ENCODE peak calls at places on chromosomes 13 and 19, in five cellular contexts. Y, T, D, H and N are unnamed samples.

GRCh38 chr13:36096411-36097184 is 34.6 kb downstream of the DCLK1 start:
- DNase-seq in Y (no peak), T (no peak), D (no peak), H (no peak), N (no peak)

GRCh38 chr13:77330009-77330471 is 3.1 kb upstream of the MYCBP2 start:
- DNase-seq in Y (no peak), T (no peak), D (no peak), H (no peak), N (no peak)

GRCh38 chr13:86831084-86831483 is 840.1 kb upstream of the SLITRK5 start:
- DNase-seq in Y (no peak), T (no peak), D (no peak), H (no peak), N (no peak)

GRCh38 chr13:31160857-31161582 is 684 bp downstream of the HSPH1 start:
- DNase-seq in Y (peak), T (peak), D (no peak), H (peak), N (no peak)

GRCh38 chr19:50562329-50562728 is 5.9 kb downstream of the LRRC4B start:
- DNase-seq in Y (no peak), T (no peak), D (no peak), H (no peak), N (no peak)

GRCh38 chr19:16654151-16654550 is 5.8 kb downstream of the SMIM7 start:
- DNase-seq in Y (no peak), T (peak), D (no peak), H (no peak), N (no peak)

GRCh38 chr13:40445557-40445990 is 220.9 kb downstream of the FOXO1 start:
- DNase-seq in Y (no peak), T (no peak), D (peak), H (no peak), N (no peak)

GRCh38 chr19:2476451-2477140 is 669 bp downstream of the GADD45B start:
- DNase-seq in Y (no peak), T (peak), D (no peak), H (no peak), N (no peak)

GRCh38 chr19:52602931-52603330 is 32.8 kb downstream of the ZNF701 start:
- DNase-seq in Y (no peak), T (no peak), D (no peak), H (no peak), N (no peak)

GRCh38 chr19:48354332-48354992 is 9.3 kb downstream of the TMEM143 start:
- DNase-seq in Y (no peak), T (peak), D (no peak), H (peak), N (peak)

GRCh38 chr19:1164684-1165531 is 9.2 kb downstream of the SBNO2 start:
- DNase-seq in Y (no peak), T (no peak), D (no peak), H (no peak), N (no peak)

GRCh38 chr19:35346193-35347052 is 1.3 kb upstream of the FFAR1 start:
- DNase-seq in Y (no peak), T (no peak), D (no peak), H (no peak), N (no peak)

GRCh38 chr13:47858678-47859050 is 142.4 kb downstream of the SUCLA2 start:
- DNase-seq in Y (no peak), T (no peak), D (peak), H (no peak), N (no peak)

GRCh38 chr13:113400621-113401451 is 36.9 kb upstream of the GRTP1 start:
- DNase-seq in Y (no peak), T (no peak), D (no peak), H (no peak), N (no peak)

GRCh38 chr19:38862321-38863059 is 12.7 kb upstream of the HNRNPL start:
- DNase-seq in Y (no peak), T (no peak), D (no peak), H (peak), N (peak)

GRCh38 chr19:1489463-1489971 is 633 bp downstream of the PCSK4 start:
- DNase-seq in Y (no peak), T (no peak), D (no peak), H (no peak), N (no peak)

GRCh38 chr13:110475117-110475516 is 86.4 kb downstream of the RAB20 start:
- DNase-seq in Y (no peak), T (no peak), D (no peak), H (no peak), N (no peak)

GRCh38 chr13:50991624-50992610 is 82.3 kb downstream of the RNASEH2B start:
- DNase-seq in Y (no peak), T (no peak), D (no peak), H (no peak), N (no peak)

GRCh38 chr19:42693760-42694350 is 46.4 kb downstream of the PSG3 start:
- DNase-seq in Y (no peak), T (peak), D (peak), H (peak), N (no peak)

GRCh38 chr19:50476224-50476942 is at the start of the genes EMC10 and GARIN5A:
- DNase-seq in Y (peak), T (peak), D (peak), H (peak), N (peak)

GRCh38 chr19:42121036-42121621 is 11.1 kb downstream of the POU2F2 start:
- DNase-seq in Y (no peak), T (no peak), D (no peak), H (no peak), N (no peak)

GRCh38 chr13:79287994-79288795 is 117.9 kb downstream of the RBM26 start:
- DNase-seq in Y (no peak), T (no peak), D (no peak), H (no peak), N (no peak)

GRCh38 chr13:30037766-30038165 is 187.3 kb upstream of the UBL3 start:
- DNase-seq in Y (no peak), T (no peak), D (no peak), H (no peak), N (no peak)

GRCh38 chr19:35153701-35154534 is 617 bp upstream of the FXYD5 start:
- DNase-seq in Y (no peak), T (no peak), D (no peak), H (peak), N (peak)

GRCh38 chr13:26558074-26558805 is 757 bp downstream of the WASF3 start:
- DNase-seq in Y (no peak), T (peak), D (no peak), H (no peak), N (no peak)